ENCODE peak calls at places on chromosomes 12 and 14, in eight cellular contexts. F is hippocampal formation, I is LoVo, M is GM04504, X is right lobe of liver, K is left ventricle myocardium inferior, C is ELF-1, A is A549. J is an unnamed sample.

GRCh38 chr14:29126361-29126760 is 359.8 kb downstream of the FOXG1 start:
- DNase-seq in K (no peak), X (no peak), M (no peak), I (no peak), A (no peak), C (no peak), F (no peak), J (no peak)

GRCh38 chr14:65501328-65501727 is 88.8 kb downstream of the FUT8 start:
- DNase-seq in X (no peak), I (no peak), A (no peak), M (no peak), F (no peak), C (no peak), K (no peak), J (no peak)

GRCh38 chr14:66509874-66510273 is 1.9 kb downstream of the GPHN start:
- DNase-seq in M (no peak), K (no peak), A (no peak), C (no peak), X (no peak), I (no peak), F (no peak), J (no peak)

GRCh38 chr12:29612912-29613311 is 115.4 kb upstream of the OVCH1 start:
- DNase-seq in K (no peak), I (no peak), F (no peak), X (no peak), C (no peak), A (no peak), M (no peak), J (no peak)

GRCh38 chr14:31510222-31510621 is 22.4 kb upstream of the GPR33 start:
- DNase-seq in K (no peak), I (peak), X (no peak), A (peak), F (peak), M (peak), C (no peak), J (no peak)

GRCh38 chr14:55698051-55698450 is 118.0 kb downstream of the KTN1 start:
- DNase-seq in A (peak), C (no peak), K (no peak), F (no peak), M (no peak), X (no peak), I (peak), J (no peak)

GRCh38 chr14:103142903-103143302 is 19.6 kb downstream of the TNFAIP2 start:
- DNase-seq in F (no peak), C (no peak), K (no peak), M (no peak), X (no peak), A (no peak), I (no peak), J (no peak)

GRCh38 chr14:88669346-88669745 is 106.5 kb downstream of the ZC3H14 start:
- DNase-seq in I (no peak), C (peak), F (no peak), K (no peak), M (no peak), A (no peak), X (no peak), J (no peak)

GRCh38 chr14:105855893-105856675 is 329.7 kb downstream of the TMEM121 start:
- DNase-seq in K (peak), X (no peak), F (no peak), M (no peak), A (no peak), I (no peak), C (no peak), J (no peak)

GRCh38 chr12:5173511-5174011 is 129.9 kb downstream of the KCNA5 start:
- DNase-seq in M (no peak), X (peak), K (no peak), C (no peak), A (no peak), F (no peak), I (peak), J (no peak)

GRCh38 chr12:111412830-111413441 is 7.2 kb downstream of the SH2B3 start:
- DNase-seq in K (no peak), F (no peak), C (no peak), A (no peak), X (no peak), M (no peak), I (no peak), J (no peak)

GRCh38 chr12:52250048-52250990 is 17.3 kb downstream of the KRT7 start:
- DNase-seq in I (no peak), M (no peak), A (peak), X (no peak), F (no peak), K (no peak), C (peak), J (no peak)

GRCh38 chr12:63978519-63978918 is 134.0 kb downstream of the SRGAP1 start:
- DNase-seq in X (no peak), M (peak), C (no peak), A (peak), F (no peak), K (no peak), I (peak), J (no peak)

GRCh38 chr12:86744547-86745212 is 488.5 kb upstream of the MGAT4C start:
- DNase-seq in X (no peak), I (no peak), A (no peak), F (no peak), C (no peak), M (no peak), K (no peak), J (no peak)

GRCh38 chr12:45629292-45629691 is 100.2 kb upstream of the ARID2 start:
- DNase-seq in K (no peak), F (no peak), I (no peak), A (no peak), M (no peak), C (no peak), X (no peak), J (no peak)

GRCh38 chr14:59688224-59689170 is 111.9 kb upstream of the CCDC175 start:
- DNase-seq in C (peak), X (no peak), I (peak), F (no peak), M (peak), A (peak), K (no peak), J (no peak)

GRCh38 chr14:30906752-30907658 is 32.6 kb downstream of the COCH start:
- DNase-seq in M (no peak), K (no peak), A (peak), I (no peak), F (peak), X (no peak), C (no peak), J (no peak)

GRCh38 chr12:53948650-53949593 is 5.8 kb upstream of the HOXC12 start:
- DNase-seq in M (no peak), F (no peak), I (no peak), A (peak), C (no peak), K (no peak), X (no peak), J (no peak)

GRCh38 chr14:51783765-51784164 is 76.6 kb upstream of the GNG2 start:
- DNase-seq in X (no peak), A (no peak), F (no peak), C (no peak), M (peak), I (no peak), K (no peak), J (no peak)

GRCh38 chr12:93186131-93186530 is 191.6 kb upstream of the NUDT4 start:
- DNase-seq in X (no peak), A (no peak), K (no peak), I (no peak), F (peak), M (no peak), C (no peak), J (no peak)

GRCh38 chr12:62983594-62983993 is 48.6 kb upstream of the PPM1H start:
- DNase-seq in C (peak), A (peak), K (peak), F (no peak), M (no peak), X (no peak), I (no peak), J (no peak)

GRCh38 chr14:73462078-73462715 is 3.9 kb upstream of the NUMB start:
- DNase-seq in X (peak), M (no peak), F (peak), K (peak), C (no peak), A (peak), I (peak), J (peak)

GRCh38 chr12:25800101-25800500 is 158.4 kb upstream of the RASSF8 start:
- DNase-seq in K (no peak), M (no peak), A (no peak), I (no peak), F (no peak), C (no peak), X (no peak), J (no peak)

GRCh38 chr14:33404054-33404453 is 465.4 kb downstream of the NPAS3 start:
- DNase-seq in I (no peak), C (no peak), A (no peak), M (peak), F (no peak), K (no peak), X (no peak), J (no peak)

GRCh38 chr12:77070382-77071294 is 5.3 kb upstream of the E2F7 start:
- DNase-seq in F (no peak), C (no peak), A (no peak), K (no peak), M (no peak), X (no peak), I (no peak), J (no peak)

GRCh38 chr14:61212546-61212945 is 68.6 kb downstream of the TMEM30B start:
- DNase-seq in I (no peak), C (no peak), M (no peak), A (no peak), X (no peak), F (no peak), K (no peak), J (no peak)

GRCh38 chr12:4700621-4701026 is 19.6 kb upstream of the GALNT8 start:
- DNase-seq in M (no peak), C (peak), F (no peak), K (peak), X (no peak), A (no peak), I (no peak), J (no peak)

GRCh38 chr12:40254455-40255085 is 29.8 kb downstream of the LRRK2 start:
- DNase-seq in K (no peak), I (no peak), X (no peak), M (no peak), C (no peak), F (no peak), A (no peak), J (no peak)

GRCh38 chr14:24806061-24806678 is 172.2 kb upstream of the GZMB start:
- DNase-seq in X (peak), M (no peak), A (peak), C (peak), I (peak), F (peak), K (peak), J (peak)

GRCh38 chr14:23365353-23366162 is 586 bp upstream of the EFS start:
- DNase-seq in C (peak), X (no peak), F (no peak), M (no peak), I (no peak), K (no peak), A (no peak), J (peak)

GRCh38 chr14:99673328-99674063 is 10.6 kb upstream of the CYP46A1 start:
- DNase-seq in A (no peak), K (no peak), M (no peak), C (no peak), F (no peak), X (no peak), I (no peak), J (no peak)

GRCh38 chr12:1540690-1541089 is 53.7 kb downstream of the FBXL14 start:
- DNase-seq in I (peak), X (no peak), K (no peak), A (no peak), M (no peak), F (no peak), C (no peak), J (no peak)

GRCh38 chr12:84973026-84973425 is 60.4 kb upstream of the SLC6A15 start:
- DNase-seq in X (no peak), K (no peak), C (no peak), M (no peak), I (no peak), F (no peak), A (no peak), J (no peak)

J was measured in amygdala.